ENCODE peak calls at places on chromosomes 4 and X, in four cellular contexts. P is HepG2, X is A549, O is K562. D is an unnamed sample.

GRCh38 chr4:183422962-183423653 is 21.3 kb upstream of the CDKN2AIP start:
- DNase-seq in P (no peak), O (no peak), X (no peak), D (no peak)

GRCh38 chrX:15511563-15511962 is 11.0 kb downstream of the BMX start:
- DNase-seq in O (no peak), P (peak), X (no peak), D (no peak)

GRCh38 chr4:31366041-31366440 is 645.9 kb downstream of the PCDH7 start:
- DNase-seq in O (no peak), P (no peak), X (no peak), D (no peak)

GRCh38 chrX:22395372-22395771 is 122.7 kb downstream of the CBLL2 start:
- DNase-seq in X (no peak), P (no peak), O (no peak), D (no peak)

GRCh38 chrX:74593593-74593992 is 20.8 kb downstream of the RLIM start:
- DNase-seq in X (no peak), O (no peak), P (no peak), D (no peak)

GRCh38 chr4:152729466-152729865 is 49.7 kb upstream of the TMEM154 start:
- DNase-seq in P (no peak), O (no peak), X (no peak), D (no peak)

GRCh38 chr4:168636506-168637176 is 139.8 kb downstream of the PALLD start:
- DNase-seq in X (no peak), O (no peak), P (no peak), D (no peak)

GRCh38 chr4:182042945-182043344 is 200.3 kb upstream of the TENM3 start:
- DNase-seq in P (no peak), O (no peak), X (no peak), D (no peak)

GRCh38 chr4:71635094-71635493 is 148.8 kb downstream of the GC start:
- DNase-seq in X (no peak), P (no peak), O (no peak), D (no peak)

GRCh38 chr4:39020130-39020529 is 12.1 kb downstream of the TMEM156 start:
- DNase-seq in P (no peak), O (no peak), X (no peak), D (no peak)

GRCh38 chr4:99087887-99088484 is 602 bp downstream of the ADH5 start:
- DNase-seq in P (peak), X (peak), O (peak), D (peak)

GRCh38 chr4:164440196-164440595 is 313.7 kb upstream of the SMIM31 start:
- DNase-seq in O (no peak), X (no peak), P (no peak), D (no peak)

GRCh38 chrX:121308276-121308805 is 260.9 kb downstream of the GLUD2 start:
- DNase-seq in X (peak), P (peak), O (peak), D (peak)

GRCh38 chrX:137916090-137916746 is 350.3 kb downstream of the ZIC3 start:
- DNase-seq in X (no peak), P (no peak), O (peak), D (peak)

GRCh38 chrX:68721991-68722860 is 74.8 kb downstream of the STARD8 start:
- DNase-seq in P (no peak), O (no peak), X (no peak), D (no peak)

GRCh38 chrX:68723491-68724155 is 76.2 kb downstream of the STARD8 start:
- DNase-seq in X (no peak), O (no peak), P (no peak), D (no peak)

GRCh38 chrX:68725966-68726365 is 78.5 kb downstream of the STARD8 start:
- DNase-seq in X (no peak), O (no peak), P (no peak), D (no peak)

GRCh38 chrX:68726366-68726765 is 78.9 kb downstream of the STARD8 start:
- DNase-seq in P (no peak), X (no peak), O (no peak), D (no peak)

DNA sequence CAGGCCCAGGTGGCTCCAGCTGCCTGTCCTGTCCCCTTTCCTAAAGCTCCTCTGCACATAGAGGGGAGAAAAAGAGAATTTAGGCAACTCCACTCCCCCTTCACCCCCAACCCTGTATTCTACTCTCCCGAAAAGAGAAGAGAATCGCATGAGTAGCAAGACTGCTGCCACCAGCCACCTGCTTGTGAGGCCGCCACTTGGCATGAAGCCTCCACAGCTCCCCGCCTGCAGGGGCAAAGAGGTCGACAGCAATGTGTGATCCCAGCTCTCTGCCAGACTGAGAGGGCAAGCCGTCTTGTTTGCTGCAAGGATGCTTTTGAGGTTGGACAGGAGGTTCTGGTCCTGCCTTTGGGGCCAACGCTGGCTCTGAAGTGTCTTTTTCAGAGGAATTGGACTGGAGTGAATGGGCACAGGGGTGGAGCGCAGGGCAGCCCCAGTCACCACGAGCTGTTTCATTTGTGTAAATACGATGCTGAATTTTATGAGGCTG is 77.1 kb downstream of the STARD8 start:
- DNase-seq in O (no peak), X (no peak), P (no peak), D (no peak)
- TF ChIP-seq NR3C1 in O (no peak), X (no peak), P (no peak), D (no peak)

DNA sequence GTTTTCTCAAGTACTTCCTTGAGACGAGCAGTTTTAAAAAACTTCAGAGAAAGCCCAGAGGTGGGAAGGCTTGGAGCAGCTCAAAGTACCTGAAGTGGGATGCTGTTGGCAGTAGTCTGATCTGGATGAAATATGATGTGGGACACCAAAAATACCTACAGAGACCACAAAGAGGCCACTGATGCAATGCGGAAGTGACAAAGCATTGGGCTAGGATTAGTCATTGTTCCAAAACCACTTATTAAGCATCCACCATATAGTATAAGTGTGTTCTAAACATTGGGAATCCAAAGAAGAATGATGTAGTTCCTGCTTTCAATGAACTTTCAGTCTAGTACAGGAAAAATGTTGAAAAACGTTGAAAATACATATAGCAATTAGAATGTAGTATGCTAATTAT is 386.1 kb upstream of the CNKSR2 start:
- DNase-seq in X (no peak), O (no peak), P (no peak), D (no peak)
- TF ChIP-seq NR3C1 in X (no peak), O (no peak), P (no peak), D (no peak)

GRCh38 chrX:12886545-12886944 is 19.7 kb downstream of the TLR7 start:
- DNase-seq in X (no peak), P (no peak), O (no peak), D (no peak)

GRCh38 chrX:12881914-12882313 is 15.0 kb downstream of the TLR7 start:
- DNase-seq in X (no peak), P (no peak), O (no peak), D (no peak)

GRCh38 chrX:12887141-12887540 is 19.3 kb upstream of the TLR8 start:
- DNase-seq in O (no peak), X (no peak), P (no peak), D (no peak)

GRCh38 chrX:12887767-12888166 is 18.7 kb upstream of the TLR8 start:
- DNase-seq in P (no peak), X (no peak), O (no peak), D (no peak)

DNA sequence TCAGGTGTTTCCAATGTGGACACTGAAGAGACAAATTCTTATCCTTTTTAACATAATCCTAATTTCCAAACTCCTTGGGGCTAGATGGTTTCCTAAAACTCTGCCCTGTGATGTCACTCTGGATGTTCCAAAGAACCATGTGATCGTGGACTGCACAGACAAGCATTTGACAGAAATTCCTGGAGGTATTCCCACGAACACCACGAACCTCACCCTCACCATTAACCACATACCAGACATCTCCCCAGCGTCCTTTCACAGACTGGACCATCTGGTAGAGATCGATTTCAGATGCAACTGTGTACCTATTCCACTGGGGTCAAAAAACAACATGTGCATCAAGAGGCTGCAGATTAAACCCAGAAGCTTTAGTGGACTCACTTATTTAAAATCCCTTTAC is 18.6 kb downstream of the TLR7 start:
- DNase-seq in P (no peak), X (no peak), O (no peak), D (no peak)
- TF ChIP-seq NR3C1 in P (no peak), X (no peak), O (no peak), D (no peak)

GRCh38 chr4:107896158-107896645 is 35.1 kb upstream of the CYP2U1 start:
- DNase-seq in X (peak), P (peak), O (no peak), D (no peak)
- TF ChIP-seq NR3C1 in X (no peak), P (no peak), O (no peak), D (no peak)

DNA sequence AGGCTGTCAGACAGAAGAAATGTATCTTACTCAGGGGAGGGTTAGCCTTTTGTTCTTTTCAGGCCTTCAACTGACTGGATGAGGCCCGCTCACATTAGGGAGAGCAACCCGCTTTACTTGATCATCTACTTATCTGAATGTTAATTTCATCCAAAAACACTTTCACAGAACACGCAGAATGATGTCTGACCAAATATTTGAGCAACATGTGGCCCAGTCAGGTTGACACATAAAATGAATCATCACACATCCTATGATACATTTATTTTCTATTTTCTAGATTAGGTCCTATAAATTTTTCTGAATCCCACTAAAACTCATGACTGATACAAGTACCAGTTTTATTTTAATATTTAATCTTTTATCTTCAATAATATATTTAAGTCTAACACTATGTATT is 260.3 kb downstream of the IL15 start:
- DNase-seq in O (no peak), X (no peak), P (no peak), D (no peak)
- TF ChIP-seq NR3C1 in O (no peak), X (no peak), P (no peak), D (no peak)

DNA sequence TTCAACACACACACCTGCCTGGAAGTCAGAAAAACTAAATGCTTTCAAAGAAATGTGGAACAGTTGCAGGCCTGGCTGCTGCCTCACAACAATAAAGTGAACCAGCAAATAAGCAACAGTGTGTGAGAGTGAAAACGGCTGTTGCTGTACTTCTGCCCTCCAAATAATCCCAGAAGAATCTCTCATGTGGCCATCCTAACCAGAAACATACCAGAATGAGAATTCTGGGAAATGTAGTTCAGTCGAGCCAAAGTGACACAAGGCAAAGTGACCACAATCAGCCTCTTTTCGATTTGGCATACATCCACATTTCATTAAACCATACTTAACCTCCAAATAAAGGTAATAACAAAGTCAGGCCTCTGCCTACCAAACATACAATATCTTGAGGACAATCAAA is 204.4 kb downstream of the SLC7A11 start:
- DNase-seq in X (no peak), P (no peak), O (no peak), D (no peak)
- TF ChIP-seq NR3C1 in X (no peak), P (no peak), O (no peak), D (no peak)

GRCh38 chrX:153921511-153922285 is 4.4 kb downstream of the ARHGAP4 start:
- DNase-seq in O (no peak), X (no peak), P (no peak), D (no peak)
- TF ChIP-seq NR3C1 in O (no peak), X (no peak), P (no peak), D (no peak)

GRCh38 chr4:142567620-142568451 is 278.3 kb downstream of the INPP4B start:
- DNase-seq in X (no peak), P (no peak), O (no peak), D (no peak)

GRCh38 chr4:142567199-142567598 is 278.9 kb downstream of the INPP4B start:
- DNase-seq in P (no peak), X (peak), O (no peak), D (peak)

GRCh38 chr4:142574306-142574705 is 271.8 kb downstream of the INPP4B start:
- DNase-seq in O (no peak), P (no peak), X (no peak), D (no peak)

GRCh38 chr4:142566780-142567179 is 279.3 kb downstream of the INPP4B start:
- DNase-seq in P (no peak), X (no peak), O (no peak), D (no peak)

GRCh38 chr4:142572076-142572475 is 274.0 kb downstream of the INPP4B start:
- DNase-seq in X (no peak), O (no peak), P (no peak), D (no peak)
- TF ChIP-seq NR3C1 in X (no peak), O (no peak), P (no peak), D (no peak)

D was measured in WTC11.